ENCODE peak calls at places on chromosomes 16 and 17, in eight cellular contexts. One of them, this sample, is unnamed.

GRCh38 chr17:64661731-64661980 is 451 bp downstream of the SMURF2 start:
- DNase-seq in neural progenitor cell: no peak
- DNase-seq in psoas muscle: no peak
- DNase-seq in adrenal gland: no peak
- DNase-seq in ascending aorta: peak; percentile 22
- DNase-seq in fibroblast of lung: no peak
- DNase-seq in HCT116: no peak
- DNase-seq in dorsolateral prefrontal cortex: peak; percentile 47
- DNase-seq in this sample: no peak

GRCh38 chr16:1707193-1707790 is 1.3 kb downstream of the MAPK8IP3 start:
- DNase-seq in neural progenitor cell: peak; percentile 48
- DNase-seq in psoas muscle: no peak
- DNase-seq in adrenal gland: peak; percentile 58
- DNase-seq in ascending aorta: no peak
- DNase-seq in fibroblast of lung: peak; percentile 55
- DNase-seq in HCT116: no peak
- DNase-seq in dorsolateral prefrontal cortex: no peak
- DNase-seq in this sample: peak; percentile 37

GRCh38 chr17:2174471-2175293 is 119.8 kb downstream of the HIC1 start:
- DNase-seq in neural progenitor cell: no peak
- DNase-seq in psoas muscle: peak; percentile 84
- DNase-seq in adrenal gland: peak; percentile 85
- DNase-seq in ascending aorta: no peak
- DNase-seq in fibroblast of lung: peak; percentile 97
- DNase-seq in HCT116: no peak
- DNase-seq in dorsolateral prefrontal cortex: no peak
- DNase-seq in this sample: peak; percentile 99

GRCh38 chr16:60729052-60729451 is 1307.2 kb downstream of the CDH8 start:
- DNase-seq in neural progenitor cell: no peak
- DNase-seq in psoas muscle: no peak
- DNase-seq in adrenal gland: no peak
- DNase-seq in ascending aorta: no peak
- DNase-seq in fibroblast of lung: peak; percentile 71
- DNase-seq in HCT116: no peak
- DNase-seq in dorsolateral prefrontal cortex: no peak
- DNase-seq in this sample: no peak

GRCh38 chr16:23061669-23062068 is 87.6 kb downstream of the USP31 start:
- DNase-seq in neural progenitor cell: no peak
- DNase-seq in psoas muscle: no peak
- DNase-seq in adrenal gland: no peak
- DNase-seq in ascending aorta: no peak
- DNase-seq in fibroblast of lung: peak; percentile 57
- DNase-seq in HCT116: no peak
- DNase-seq in dorsolateral prefrontal cortex: no peak
- DNase-seq in this sample: no peak

GRCh38 chr16:50263940-50264929 is 2.1 kb upstream of the ADCY7 start:
- DNase-seq in neural progenitor cell: no peak
- DNase-seq in psoas muscle: no peak
- DNase-seq in adrenal gland: no peak
- DNase-seq in ascending aorta: no peak
- DNase-seq in fibroblast of lung: peak; percentile 56
- DNase-seq in HCT116: no peak
- DNase-seq in dorsolateral prefrontal cortex: no peak
- DNase-seq in this sample: peak; percentile 46

GRCh38 chr17:38872671-38873385 is 3.0 kb downstream of the LASP1 start:
- DNase-seq in neural progenitor cell: no peak
- DNase-seq in psoas muscle: no peak
- DNase-seq in adrenal gland: no peak
- DNase-seq in ascending aorta: no peak
- DNase-seq in fibroblast of lung: no peak
- DNase-seq in HCT116: no peak
- DNase-seq in dorsolateral prefrontal cortex: no peak
- DNase-seq in this sample: no peak

GRCh38 chr16:19505600-19506303 is 16.1 kb downstream of the GDE1 start:
- DNase-seq in neural progenitor cell: no peak
- DNase-seq in psoas muscle: no peak
- DNase-seq in adrenal gland: peak; percentile 13
- DNase-seq in ascending aorta: no peak
- DNase-seq in fibroblast of lung: peak; percentile 80
- DNase-seq in HCT116: no peak
- DNase-seq in dorsolateral prefrontal cortex: no peak
- DNase-seq in this sample: peak; percentile 61

GRCh38 chr16:2766430-2767139 is 10.5 kb downstream of the ELOB start:
- DNase-seq in neural progenitor cell: no peak
- DNase-seq in psoas muscle: no peak
- DNase-seq in adrenal gland: no peak
- DNase-seq in ascending aorta: no peak
- DNase-seq in fibroblast of lung: no peak
- DNase-seq in HCT116: no peak
- DNase-seq in dorsolateral prefrontal cortex: no peak
- DNase-seq in this sample: no peak

GRCh38 chr17:10754109-10754508 is 24.3 kb upstream of the TMEM220 start:
- DNase-seq in neural progenitor cell: peak; percentile 76
- DNase-seq in psoas muscle: no peak
- DNase-seq in adrenal gland: peak; percentile 85
- DNase-seq in ascending aorta: no peak
- DNase-seq in fibroblast of lung: no peak
- DNase-seq in HCT116: peak; percentile 51
- DNase-seq in dorsolateral prefrontal cortex: no peak
- DNase-seq in this sample: peak; percentile 33

GRCh38 chr16:6573577-6573976 is 759.1 kb upstream of the RBFOX1 start:
- DNase-seq in neural progenitor cell: peak; percentile 79
- DNase-seq in psoas muscle: peak; percentile 55
- DNase-seq in adrenal gland: peak; percentile 3
- DNase-seq in ascending aorta: no peak
- DNase-seq in fibroblast of lung: no peak
- DNase-seq in HCT116: no peak
- DNase-seq in dorsolateral prefrontal cortex: peak; percentile 82
- DNase-seq in this sample: no peak

GRCh38 chr16:1993731-1994131 is 4.0 kb downstream of the SYNGR3 start:
- DNase-seq in neural progenitor cell: no peak
- DNase-seq in psoas muscle: peak; percentile 60
- DNase-seq in adrenal gland: no peak
- DNase-seq in ascending aorta: no peak
- DNase-seq in fibroblast of lung: no peak
- DNase-seq in HCT116: no peak
- DNase-seq in dorsolateral prefrontal cortex: no peak
- DNase-seq in this sample: no peak

GRCh38 chr16:15777533-15778203 is 79.2 kb downstream of the MYH11 start:
- DNase-seq in neural progenitor cell: peak; percentile 75
- DNase-seq in psoas muscle: no peak
- DNase-seq in adrenal gland: no peak
- DNase-seq in ascending aorta: no peak
- DNase-seq in fibroblast of lung: peak; percentile 56
- DNase-seq in HCT116: peak; percentile 60
- DNase-seq in dorsolateral prefrontal cortex: no peak
- DNase-seq in this sample: peak; percentile 74

GRCh38 chr17:72387487-72387886 is 266.7 kb downstream of the SOX9 start:
- DNase-seq in neural progenitor cell: no peak
- DNase-seq in psoas muscle: no peak
- DNase-seq in adrenal gland: no peak
- DNase-seq in ascending aorta: no peak
- DNase-seq in fibroblast of lung: peak; percentile 97
- DNase-seq in HCT116: peak; percentile 77
- DNase-seq in dorsolateral prefrontal cortex: no peak
- DNase-seq in this sample: peak; percentile 81

DNA sequence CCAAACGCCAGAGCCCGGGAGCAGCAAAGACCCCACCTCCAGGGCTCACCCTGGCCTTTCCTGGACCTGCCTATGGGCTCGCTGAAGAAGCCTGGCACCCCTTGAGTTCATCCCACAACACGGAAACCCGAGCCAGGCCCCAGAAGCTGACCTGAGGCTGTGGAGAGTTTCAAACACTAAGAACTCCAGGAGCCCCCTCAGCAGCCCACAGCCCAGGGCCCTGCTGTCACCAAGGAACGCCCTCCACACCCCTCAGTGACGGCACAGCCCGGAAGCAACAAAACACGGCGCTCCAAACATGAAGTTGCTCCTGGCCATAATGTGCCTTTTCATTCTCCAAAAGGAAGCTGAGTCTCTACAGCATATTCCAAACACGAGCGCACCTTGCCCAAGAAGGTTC is 9.2 kb downstream of the SLC38A10 start:
- DNase-seq in neural progenitor cell: no peak
- DNase-seq in psoas muscle: no peak
- DNase-seq in adrenal gland: no peak
- DNase-seq in ascending aorta: no peak
- DNase-seq in fibroblast of lung: no peak
- DNase-seq in HCT116: no peak
- DNase-seq in dorsolateral prefrontal cortex: no peak
- DNase-seq in this sample: no peak
- H3K4me3 ChIP-seq in neural progenitor cell: no peak overlapping the region
- H3K4me3 ChIP-seq in psoas muscle: peak overlapping the region; percentile 53
- H3K4me3 ChIP-seq in adrenal gland: no peak overlapping the region
- H3K4me3 ChIP-seq in ascending aorta: peak overlapping the region; percentile 45
- H3K4me3 ChIP-seq in fibroblast of lung: no peak overlapping the region
- H3K4me3 ChIP-seq in HCT116: no peak overlapping the region
- H3K4me3 ChIP-seq in dorsolateral prefrontal cortex: peak overlapping the region; percentile 43
- H3K4me3 ChIP-seq in this sample: no peak overlapping the region

GRCh38 chr16:85761866-85762265 is 11.0 kb upstream of the C16orf74 start:
- DNase-seq in neural progenitor cell: no peak
- DNase-seq in psoas muscle: no peak
- DNase-seq in adrenal gland: no peak
- DNase-seq in ascending aorta: no peak
- DNase-seq in fibroblast of lung: no peak
- DNase-seq in HCT116: no peak
- DNase-seq in dorsolateral prefrontal cortex: no peak
- DNase-seq in this sample: no peak

GRCh38 chr16:85757341-85757822 is 6.5 kb upstream of the C16orf74 start:
- DNase-seq in neural progenitor cell: no peak
- DNase-seq in psoas muscle: no peak
- DNase-seq in adrenal gland: no peak
- DNase-seq in ascending aorta: no peak
- DNase-seq in fibroblast of lung: peak; percentile 89
- DNase-seq in HCT116: no peak
- DNase-seq in dorsolateral prefrontal cortex: no peak
- DNase-seq in this sample: no peak

GRCh38 chr16:85762970-85763369 is 12.1 kb upstream of the C16orf74 start:
- DNase-seq in neural progenitor cell: no peak
- DNase-seq in psoas muscle: no peak
- DNase-seq in adrenal gland: no peak
- DNase-seq in ascending aorta: no peak
- DNase-seq in fibroblast of lung: no peak
- DNase-seq in HCT116: no peak
- DNase-seq in dorsolateral prefrontal cortex: no peak
- DNase-seq in this sample: no peak

GRCh38 chr16:85759136-85759535 is 8.2 kb upstream of the C16orf74 start:
- DNase-seq in neural progenitor cell: no peak
- DNase-seq in psoas muscle: no peak
- DNase-seq in adrenal gland: no peak
- DNase-seq in ascending aorta: no peak
- DNase-seq in fibroblast of lung: no peak
- DNase-seq in HCT116: no peak
- DNase-seq in dorsolateral prefrontal cortex: no peak
- DNase-seq in this sample: no peak

GRCh38 chr16:85759631-85760419 is 8.9 kb upstream of the C16orf74 start:
- DNase-seq in neural progenitor cell: no peak
- DNase-seq in psoas muscle: peak; percentile 78
- DNase-seq in adrenal gland: no peak
- DNase-seq in ascending aorta: no peak
- DNase-seq in fibroblast of lung: no peak
- DNase-seq in HCT116: no peak
- DNase-seq in dorsolateral prefrontal cortex: no peak
- DNase-seq in this sample: no peak
- TF ChIP-seq CTCF in neural progenitor cell: peak; percentile 45
- TF ChIP-seq CTCF in psoas muscle: peak; percentile 55
- TF ChIP-seq CTCF in adrenal gland: no peak
- TF ChIP-seq CTCF in ascending aorta: no peak
- TF ChIP-seq CTCF in fibroblast of lung: peak; percentile 17
- TF ChIP-seq CTCF in HCT116: peak; percentile 93
- TF ChIP-seq CTCF in dorsolateral prefrontal cortex: no peak
- TF ChIP-seq CTCF in this sample: peak; percentile 44

DNA sequence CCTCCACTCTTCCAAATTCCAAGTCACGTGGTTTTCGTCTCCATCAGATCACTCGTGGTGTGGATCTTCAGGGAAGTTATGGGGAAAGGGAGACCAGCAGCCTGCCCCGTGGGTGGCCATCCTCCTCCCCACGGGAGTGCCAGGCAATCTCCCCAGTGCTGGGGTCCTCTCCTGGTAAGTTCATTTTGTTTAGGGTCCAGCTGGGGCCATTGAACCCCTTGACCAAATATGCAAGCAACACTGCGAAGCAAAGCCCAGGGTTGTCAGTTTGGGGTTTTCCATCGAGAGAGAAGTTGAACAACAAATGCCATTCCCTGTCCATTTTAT is 4.1 kb upstream of the LCMT1 start:
- DNase-seq in neural progenitor cell: no peak
- DNase-seq in psoas muscle: no peak
- DNase-seq in adrenal gland: no peak
- DNase-seq in ascending aorta: no peak
- DNase-seq in fibroblast of lung: no peak
- DNase-seq in HCT116: no peak
- DNase-seq in dorsolateral prefrontal cortex: no peak
- DNase-seq in this sample: no peak
- H3K4me3 ChIP-seq in neural progenitor cell: peak overlapping the region; percentile 81
- H3K4me3 ChIP-seq in psoas muscle: peak overlapping the region; percentile 92
- H3K4me3 ChIP-seq in adrenal gland: no peak overlapping the region
- H3K4me3 ChIP-seq in ascending aorta: peak overlapping the region; percentile 97
- H3K4me3 ChIP-seq in fibroblast of lung: peak overlapping the region; percentile 80
- H3K4me3 ChIP-seq in HCT116: peak overlapping the region; percentile 92
- H3K4me3 ChIP-seq in dorsolateral prefrontal cortex: peak overlapping the region; percentile 80
- H3K4me3 ChIP-seq in this sample: peak overlapping the region; percentile 68

GRCh38 chr16:57600048-57600835 is 28.2 kb upstream of the ADGRG1 start:
- DNase-seq in neural progenitor cell: peak; percentile 85
- DNase-seq in psoas muscle: peak; percentile 72
- DNase-seq in adrenal gland: peak; percentile 75
- DNase-seq in ascending aorta: no peak
- DNase-seq in fibroblast of lung: no peak
- DNase-seq in HCT116: peak; percentile 47
- DNase-seq in dorsolateral prefrontal cortex: no peak
- DNase-seq in this sample: peak; percentile 61
- TF ChIP-seq CTCF in neural progenitor cell: peak; percentile 82
- TF ChIP-seq CTCF in psoas muscle: peak; percentile 52
- TF ChIP-seq CTCF in adrenal gland: peak; percentile 80
- TF ChIP-seq CTCF in ascending aorta: no peak
- TF ChIP-seq CTCF in fibroblast of lung: peak; percentile 73
- TF ChIP-seq CTCF in HCT116: peak; percentile 87
- TF ChIP-seq CTCF in dorsolateral prefrontal cortex: peak; percentile 64
- TF ChIP-seq CTCF in this sample: peak; percentile 78

DNA sequence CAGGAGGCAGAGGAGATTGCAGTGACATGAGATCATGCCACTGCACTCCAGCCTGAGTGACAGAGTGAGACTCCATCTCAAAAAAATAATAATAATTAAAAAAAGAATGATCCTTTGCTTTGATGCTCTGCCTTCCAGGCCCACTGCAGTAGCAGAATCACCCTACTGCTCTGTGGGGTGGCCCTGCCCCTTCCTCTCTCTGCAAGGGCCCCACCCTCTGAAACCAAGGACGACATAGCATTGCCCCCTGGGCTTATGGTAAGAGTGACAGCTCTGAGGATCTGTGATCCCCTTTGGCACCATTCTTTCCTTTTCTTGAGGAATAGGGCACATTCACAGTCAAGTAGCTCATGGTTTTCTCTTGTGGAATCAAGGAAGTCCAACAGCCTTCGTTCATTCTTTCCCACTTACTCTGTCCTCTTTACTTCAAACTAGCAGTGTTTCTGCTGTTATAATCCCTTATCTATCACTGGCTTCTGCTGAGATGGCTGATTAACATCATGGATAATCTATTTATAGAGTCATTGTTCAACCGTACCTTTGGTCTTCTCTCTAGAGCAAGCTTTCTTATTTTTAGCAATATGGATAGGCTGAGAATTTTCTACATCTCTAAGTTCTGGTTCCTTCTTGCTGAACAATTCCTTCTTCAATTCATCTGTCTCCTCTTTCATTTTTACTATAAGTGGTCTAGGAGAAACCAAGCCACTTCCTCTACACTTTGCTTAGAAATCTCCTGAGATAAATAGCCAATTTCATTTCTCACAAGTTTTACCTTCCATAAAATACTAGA is 14.1 kb downstream of the RAD51C start:
- DNase-seq in neural progenitor cell: no peak
- DNase-seq in psoas muscle: no peak
- DNase-seq in adrenal gland: no peak
- DNase-seq in ascending aorta: no peak
- DNase-seq in fibroblast of lung: peak; percentile 23
- DNase-seq in HCT116: no peak
- DNase-seq in dorsolateral prefrontal cortex: no peak
- DNase-seq in this sample: no peak
- H3K4me3 ChIP-seq in neural progenitor cell: no peak overlapping the region
- H3K4me3 ChIP-seq in psoas muscle: no peak overlapping the region
- H3K4me3 ChIP-seq in adrenal gland: no peak overlapping the region
- H3K4me3 ChIP-seq in ascending aorta: no peak overlapping the region
- H3K4me3 ChIP-seq in fibroblast of lung: no peak overlapping the region
- H3K4me3 ChIP-seq in HCT116: no peak overlapping the region
- H3K4me3 ChIP-seq in dorsolateral prefrontal cortex: no peak overlapping the region
- H3K4me3 ChIP-seq in this sample: no peak overlapping the region

This sample was measured in fibroblast of pulmonary artery.